ENCODE peak calls at places on chromosomes 7 and 10, in five cellular contexts. Q is fibroblast of lung, M is Kasumi-1, Z is H7, X is colonic mucosa. G is an unnamed sample.
A peak's percentile ranks its signal among the peaks of the same experiment; 100 is the strongest.

GRCh38 chr10:132571565-132572544 is 34.3 kb downstream of the INPP5A start:
- DNase-seq in Z (peak; percentile 89), X (peak; percentile 42), M (peak; percentile 61), Q (peak; percentile 63), G (peak; percentile 79)

GRCh38 chr10:7789390-7789789 is 1.4 kb downstream of the ATP5F1C start:
- DNase-seq in Q (peak; percentile 17), M (no peak), Z (no peak), X (peak; percentile 46), G (peak; percentile 34)

GRCh38 chr7:158812684-158813083 is 16.6 kb downstream of the ESYT2 start:
- DNase-seq in M (no peak), Q (no peak), Z (no peak), X (no peak), G (no peak)

GRCh38 chr7:64307254-64308018 is 6.3 kb upstream of the ZNF736 start:
- DNase-seq in Q (peak; percentile 92), M (peak; percentile 98), X (peak; percentile 94), Z (no peak), G (peak; percentile 92)

GRCh38 chr7:101058355-101058754 is 26.9 kb upstream of the TRIM56 start:
- DNase-seq in X (peak; percentile 55), M (peak; percentile 20), Z (peak; percentile 74), Q (peak; percentile 62), G (peak; percentile 69)

GRCh38 chr10:74738543-74738942 is 87.9 kb upstream of the KAT6B start:
- DNase-seq in M (peak; percentile 75), Q (no peak), Z (no peak), X (no peak), G (peak; percentile 9)

GRCh38 chr10:50614444-50615137 is 9.2 kb downstream of the SGMS1 start:
- DNase-seq in M (no peak), X (no peak), Z (peak; percentile 53), Q (no peak), G (no peak)

GRCh38 chr10:48429309-48429708 is 122.8 kb downstream of the MAPK8 start:
- DNase-seq in X (no peak), Q (no peak), M (no peak), Z (no peak), G (no peak)

GRCh38 chr7:74115326-74115725 is 31.7 kb downstream of the LIMK1 start:
- DNase-seq in M (no peak), Q (no peak), Z (peak; percentile 92), X (no peak), G (no peak)

GRCh38 chr10:78831457-78831856 is 237.3 kb upstream of the ZMIZ1 start:
- DNase-seq in Q (no peak), Z (no peak), X (no peak), M (no peak), G (no peak)

GRCh38 chr10:51804861-51805260 is 105.5 kb upstream of the CSTF2T start:
- DNase-seq in X (no peak), M (no peak), Z (no peak), Q (peak; percentile 69), G (peak; percentile 22)

GRCh38 chr7:37065779-37066271 is 341.5 kb upstream of the AOAH start:
- DNase-seq in Z (no peak), X (no peak), Q (no peak), M (no peak), G (peak; percentile 17)

GRCh38 chr10:116783011-116783655 is 40.8 kb upstream of the HSPA12A start:
- DNase-seq in Z (no peak), M (no peak), X (no peak), Q (no peak), G (peak; percentile 27)

GRCh38 chr10:34954142-34954541 is 136.0 kb downstream of the CUL2 start:
- DNase-seq in Q (no peak), Z (no peak), M (no peak), X (peak; percentile 92), G (no peak)

GRCh38 chr7:157461805-157462771 is 125.3 kb downstream of the DNAJB6 start:
- DNase-seq in Q (no peak), X (no peak), Z (no peak), M (no peak), G (no peak)

GRCh38 chr10:49661291-49661856 is 18.1 kb upstream of the C10orf53 start:
- DNase-seq in M (no peak), Z (peak; percentile 21), Q (no peak), X (no peak), G (no peak)

GRCh38 chr7:33814958-33815735 is 90.2 kb upstream of the BMPER start:
- DNase-seq in M (no peak), Q (no peak), Z (no peak), X (no peak), G (no peak)

GRCh38 chr7:30466266-30466665 is 12.3 kb downstream of the NOD1 start:
- DNase-seq in M (no peak), Z (no peak), Q (peak; percentile 35), X (no peak), G (no peak)

GRCh38 chr10:104340099-104340594 is 1.9 kb upstream of the ITPRIP start:
- DNase-seq in M (no peak), Q (no peak), Z (peak; percentile 11), X (peak; percentile 44), G (no peak)

GRCh38 chr10:50874723-50875122 is 10.7 kb downstream of the A1CF start:
- DNase-seq in X (peak; percentile 66), Q (no peak), M (no peak), Z (no peak), G (no peak)

GRCh38 chr10:126701526-126701925 is 31.0 kb upstream of the C10orf90 start:
- DNase-seq in Z (no peak), Q (no peak), M (no peak), X (no peak), G (no peak)

GRCh38 chr7:121027761-121028681 is 39.5 kb downstream of the CPED1 start:
- DNase-seq in Z (no peak), M (no peak), X (no peak), Q (peak; percentile 47), G (no peak)

GRCh38 chr7:115043605-115044004 is 121.7 kb downstream of the MDFIC start:
- DNase-seq in M (no peak), X (no peak), Z (no peak), Q (peak; percentile 33), G (peak; percentile 23)

GRCh38 chr7:149856-150636 is 42.3 kb upstream of the FAM20C start:
- DNase-seq in X (peak; percentile 44), M (peak; percentile 16), Q (no peak), Z (peak; percentile 81), G (no peak)

GRCh38 chr7:29763266-29763665 is 43.0 kb upstream of the WIPF3 start:
- DNase-seq in Q (no peak), M (no peak), Z (no peak), X (no peak), G (no peak)

GRCh38 chr10:80202934-80203834 is 2.2 kb downstream of the ANXA11 start:
- DNase-seq in Z (peak; percentile 67), X (peak; percentile 75), Q (peak; percentile 82), M (peak; percentile 73), G (peak; percentile 91)

GRCh38 chr7:90461216-90461615 is 8.2 kb upstream of the PTTG1IP2 start:
- DNase-seq in Z (no peak), X (no peak), Q (peak; percentile 28), M (no peak), G (peak; percentile 21)

GRCh38 chr10:58385784-58386112 is 538 bp downstream of the TFAM start:
- DNase-seq in X (peak; percentile 64), Z (peak; percentile 51), M (peak; percentile 49), Q (peak; percentile 9), G (peak; percentile 23)

GRCh38 chr10:77666821-77667220 is 29.2 kb upstream of the KCNMA1 start:
- DNase-seq in Q (no peak), X (no peak), Z (no peak), M (no peak), G (no peak)

GRCh38 chr7:155214328-155214986 is 83.2 kb upstream of the INSIG1 start:
- DNase-seq in X (no peak), M (no peak), Z (peak; percentile 70), Q (peak; percentile 20), G (no peak)

GRCh38 chr10:73908853-73909611 is 1.9 kb upstream of the PLAU start:
- DNase-seq in Z (no peak), Q (peak; percentile 97), X (peak; percentile 40), M (peak; percentile 95), G (peak; percentile 95)

GRCh38 chr10:124149143-124149542 is 55.7 kb upstream of the CHST15 start:
- DNase-seq in M (no peak), Z (peak; percentile 45), Q (no peak), X (no peak), G (no peak)

GRCh38 chr10:51074238-51075028 is at the start of gene PRKG1:
- DNase-seq in X (peak; percentile 79), Q (peak; percentile 84), Z (peak; percentile 77), M (no peak), G (peak; percentile 78)

GRCh38 chr10:129963831-129964501 is at the start of gene EBF3:
- DNase-seq in X (peak; percentile 55), Z (peak; percentile 97), M (peak; percentile 45), Q (no peak), G (peak; percentile 89)

GRCh38 chr10:70357447-70358035 is 24.9 kb downstream of the LRRC20 start:
- DNase-seq in M (no peak), X (no peak), Q (peak; percentile 69), Z (no peak), G (no peak)